ENCODE peak calls at places on chromosomes 2 and 18, in nine cellular contexts. I is aorta; X is IMR-90; D is brain microvascular endothelial cell; R is K562; T is CD8-positive, alpha-beta memory T cell; O is uterus; H is endothelial cell of umbilical vein; A is prostate gland. G is an unnamed sample.

GRCh38 chr2:102592601-102593000 is 26.8 kb upstream of the SLC9A2 start:
- DNase-seq in I (no peak), X (peak; percentile 8), D (peak; percentile 38), R (peak; percentile 15), T (no peak), O (no peak), H (peak; percentile 36), A (peak; percentile 9), G (no peak)

GRCh38 chr2:237447496-237447895 is 33.5 kb upstream of the COL6A3 start:
- DNase-seq in I (no peak), X (no peak), D (no peak), R (no peak), T (no peak), O (no peak), H (no peak), A (no peak), G (no peak)

GRCh38 chr2:121387591-121388325 is 102.8 kb upstream of the TFCP2L1 start:
- DNase-seq in I (no peak), X (peak; percentile 28), D (no peak), R (no peak), T (no peak), O (no peak), H (no peak), A (no peak), G (no peak)

GRCh38 chr2:30871980-30872789 is 64.9 kb upstream of the CAPN13 start:
- DNase-seq in I (no peak), X (no peak), D (no peak), R (no peak), T (no peak), O (no peak), H (no peak), A (no peak), G (no peak)

GRCh38 chr18:10546557-10547300 is 20.9 kb downstream of the NAPG start:
- DNase-seq in I (no peak), X (no peak), D (no peak), R (no peak), T (no peak), O (no peak), H (peak; percentile 47), A (no peak), G (no peak)

GRCh38 chr2:182067393-182067792 is 81.7 kb downstream of the PPP1R1C start:
- DNase-seq in I (no peak), X (no peak), D (no peak), R (no peak), T (no peak), O (no peak), H (no peak), A (no peak), G (no peak)

GRCh38 chr2:109722026-109722425 is 72.1 kb upstream of the RGPD5 start:
- DNase-seq in I (no peak), X (no peak), D (no peak), R (no peak), T (no peak), O (no peak), H (no peak), A (peak; percentile 59), G (no peak)

GRCh38 chr2:187982668-187983067 is 309.0 kb upstream of the GULP1 start:
- DNase-seq in I (no peak), X (peak; percentile 92), D (peak; percentile 76), R (no peak), T (no peak), O (no peak), H (no peak), A (no peak), G (no peak)

GRCh38 chr2:212929116-212929515 is 222.3 kb downstream of the IKZF2 start:
- DNase-seq in I (no peak), X (no peak), D (no peak), R (no peak), T (no peak), O (no peak), H (no peak), A (no peak), G (no peak)

GRCh38 chr2:62725712-62726055 is 20.2 kb downstream of the EHBP1 start:
- DNase-seq in I (no peak), X (no peak), D (no peak), R (no peak), T (no peak), O (no peak), H (no peak), A (no peak), G (no peak)

GRCh38 chr2:25598911-25599310 is 74.5 kb downstream of the DTNB start:
- DNase-seq in I (no peak), X (no peak), D (no peak), R (no peak), T (no peak), O (no peak), H (no peak), A (no peak), G (no peak)

GRCh38 chr2:241849616-241850543 is 8.8 kb downstream of the PDCD1 start:
- DNase-seq in I (no peak), X (no peak), D (no peak), R (no peak), T (no peak), O (no peak), H (no peak), A (no peak), G (no peak)

GRCh38 chr2:216118474-216118873 is 9.3 kb downstream of the XRCC5 start:
- DNase-seq in I (no peak), X (peak; percentile 61), D (no peak), R (no peak), T (no peak), O (no peak), H (no peak), A (no peak), G (no peak)

GRCh38 chr2:199488772-199489400 is 31.1 kb upstream of the SATB2 start:
- DNase-seq in I (no peak), X (peak; percentile 59), D (peak; percentile 61), R (peak; percentile 69), T (no peak), O (no peak), H (peak; percentile 61), A (no peak), G (no peak)

GRCh38 chr2:98730053-98730850 is 680 bp downstream of the MGAT4A start:
- DNase-seq in I (peak; percentile 69), X (no peak), D (no peak), R (no peak), T (peak; percentile 32), O (peak; percentile 49), H (peak; percentile 67), A (peak; percentile 68), G (no peak)

GRCh38 chr18:27608742-27609141 is 423.6 kb upstream of the CHST9 start:
- DNase-seq in I (no peak), X (no peak), D (peak; percentile 9), R (no peak), T (no peak), O (no peak), H (peak; percentile 11), A (no peak), G (no peak)

DNA sequence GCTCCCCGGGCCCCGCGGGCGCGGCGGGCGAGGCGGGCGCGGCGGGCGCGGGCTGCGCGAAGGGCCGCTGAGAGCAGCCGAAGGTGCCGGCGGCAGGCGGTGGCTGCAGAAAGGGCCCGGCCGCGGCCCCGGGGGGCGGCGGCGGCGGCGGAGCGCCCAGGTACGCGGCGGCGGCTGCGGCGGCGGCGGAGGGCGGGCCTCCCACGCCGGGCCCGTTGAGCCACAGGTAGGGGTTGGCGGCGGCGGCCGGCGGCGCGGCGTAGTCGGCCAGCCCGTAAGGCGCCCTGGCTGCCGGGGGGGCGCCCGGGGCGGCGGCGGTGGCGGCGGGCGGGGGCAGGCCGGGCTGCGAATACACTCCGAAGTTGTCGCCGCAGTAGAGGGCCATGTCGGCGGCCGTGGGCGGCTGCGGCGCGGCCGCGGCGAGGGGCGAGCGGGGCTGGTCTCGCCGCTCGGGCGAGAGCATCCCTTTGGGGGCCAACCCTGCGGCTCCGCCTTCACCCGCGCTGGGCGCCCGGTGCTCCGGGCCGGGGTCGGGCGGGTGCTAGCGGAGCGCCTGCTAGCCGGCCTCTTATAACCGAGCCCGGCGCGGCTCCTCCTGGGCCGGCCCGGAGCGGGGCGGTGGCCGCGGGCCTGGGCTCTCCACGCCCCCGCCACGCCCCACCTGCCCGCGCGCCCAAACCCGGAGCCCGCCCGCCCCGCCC is at the start of gene FOXI3:
- DNase-seq in I (no peak), X (no peak), D (no peak), R (no peak), T (no peak), O (no peak), H (no peak), A (no peak), G (no peak)
- H3K4me3 ChIP-seq in I (peak within 1 kb of the TSS; percentile 81), X (no peak within 1 kb of the TSS), D (no peak within 1 kb of the TSS), R (no peak within 1 kb of the TSS), T (no peak within 1 kb of the TSS), O (no peak within 1 kb of the TSS), H (no peak within 1 kb of the TSS), A (peak within 1 kb of the TSS; percentile 20), G (peak within 1 kb of the TSS; percentile 69)

GRCh38 chr2:218277921-218278320 is 7.6 kb downstream of the PNKD start:
- DNase-seq in I (no peak), X (no peak), D (no peak), R (no peak), T (no peak), O (no peak), H (no peak), A (no peak), G (no peak)
- H3K27ac ChIP-seq in I (no peak overlapping the region), X (no peak overlapping the region), D (no peak overlapping the region), R (no peak overlapping the region), T (no peak overlapping the region), O (no peak overlapping the region), H (no peak overlapping the region), A (no peak overlapping the region), G (no peak overlapping the region)

GRCh38 chr2:197675711-197676188 is 363 bp upstream of the RFTN2 start:
- DNase-seq in I (peak; percentile 56), X (peak; percentile 76), D (peak; percentile 73), R (no peak), T (no peak), O (no peak), H (peak; percentile 88), A (no peak), G (no peak)
- H3K4me3 ChIP-seq in I (peak overlapping the region; percentile 63), X (peak overlapping the region; percentile 53), D (peak overlapping the region; percentile 58), R (no peak overlapping the region), T (no peak overlapping the region), O (peak overlapping the region; percentile 40), H (peak overlapping the region; percentile 57), A (no peak overlapping the region), G (peak overlapping the region; percentile 69)

GRCh38 chr2:144712277-144712944 is 192.5 kb upstream of the ZEB2 start:
- DNase-seq in I (no peak), X (peak; percentile 43), D (no peak), R (no peak), T (no peak), O (no peak), H (no peak), A (no peak), G (no peak)

GRCh38 chr2:144708641-144709040 is 188.7 kb upstream of the ZEB2 start:
- DNase-seq in I (no peak), X (no peak), D (no peak), R (no peak), T (no peak), O (no peak), H (no peak), A (no peak), G (no peak)

GRCh38 chr2:144711546-144712276 is 191.8 kb upstream of the ZEB2 start:
- DNase-seq in I (no peak), X (no peak), D (no peak), R (no peak), T (no peak), O (no peak), H (no peak), A (no peak), G (no peak)

GRCh38 chr2:144713410-144713809 is 193.5 kb upstream of the ZEB2 start:
- DNase-seq in I (no peak), X (no peak), D (no peak), R (no peak), T (no peak), O (no peak), H (peak; percentile 2), A (no peak), G (no peak)

GRCh38 chr2:144711084-144711483 is 191.2 kb upstream of the ZEB2 start:
- DNase-seq in I (no peak), X (no peak), D (no peak), R (no peak), T (no peak), O (no peak), H (no peak), A (no peak), G (no peak)
- H3K27ac ChIP-seq in I (no peak overlapping the region), X (no peak overlapping the region), D (no peak overlapping the region), R (no peak overlapping the region), T (no peak overlapping the region), O (no peak overlapping the region), H (no peak overlapping the region), A (no peak overlapping the region), G (peak overlapping the region; percentile 34)